ENCODE peak calls at places on chromosomes 7 and 10, in ten cellular contexts. G, B, F, Q, L, P, Y, S, K and J are unnamed samples.

GRCh38 chr7:38950309-38950708 is 27.4 kb upstream of the POU6F2 start:
- DNase-seq in G (no peak), B (no peak), F (no peak), Q (no peak), L (no peak), P (no peak), Y (peak), S (no peak), K (no peak), J (no peak)

GRCh38 chr7:40880581-40880980 is 745.8 kb downstream of the SUGCT start:
- DNase-seq in G (no peak), B (no peak), F (no peak), Q (no peak), L (no peak), P (no peak), Y (peak), S (peak), K (no peak), J (no peak)

GRCh38 chr7:73802459-73802858 is 28.3 kb upstream of the CLDN4 start:
- DNase-seq in G (no peak), B (no peak), F (no peak), Q (no peak), L (no peak), P (no peak), Y (no peak), S (no peak), K (peak), J (no peak)

GRCh38 chr7:146655928-146656797 is 539.6 kb downstream of the CNTNAP2 start:
- DNase-seq in G (no peak), B (no peak), F (no peak), Q (peak), L (no peak), P (no peak), Y (no peak), S (peak), K (no peak), J (no peak)

GRCh38 chr10:60334991-60335390 is 54.7 kb downstream of the ANK3 start:
- DNase-seq in G (no peak), B (no peak), F (no peak), Q (no peak), L (no peak), P (no peak), Y (no peak), S (peak), K (no peak), J (no peak)

GRCh38 chr7:28371846-28372245 is 40.5 kb upstream of the CREB5 start:
- DNase-seq in G (no peak), B (no peak), F (no peak), Q (no peak), L (no peak), P (no peak), Y (no peak), S (no peak), K (no peak), J (no peak)

GRCh38 chr7:98091061-98091460 is 15.6 kb upstream of the LMTK2 start:
- DNase-seq in G (no peak), B (no peak), F (no peak), Q (no peak), L (no peak), P (no peak), Y (peak), S (peak), K (no peak), J (no peak)

GRCh38 chr10:109618748-109619147 is 304.6 kb downstream of the XPNPEP1 start:
- DNase-seq in G (no peak), B (no peak), F (no peak), Q (no peak), L (no peak), P (no peak), Y (no peak), S (no peak), K (no peak), J (no peak)

GRCh38 chr7:110522751-110523200 is 568.2 kb upstream of the LRRN3 start:
- DNase-seq in G (no peak), B (no peak), F (no peak), Q (peak), L (no peak), P (no peak), Y (no peak), S (peak), K (no peak), J (no peak)

GRCh38 chr7:116265881-116266280 is 55.5 kb downstream of the TES start:
- DNase-seq in G (no peak), B (no peak), F (no peak), Q (no peak), L (no peak), P (no peak), Y (no peak), S (no peak), K (no peak), J (no peak)

GRCh38 chr7:68684246-68684850 is 913.9 kb upstream of the AUTS2 start:
- DNase-seq in G (no peak), B (no peak), F (peak), Q (peak), L (no peak), P (no peak), Y (peak), S (peak), K (no peak), J (no peak)

GRCh38 chr10:97333601-97334369 is 744 bp downstream of the FRAT2 start:
- DNase-seq in G (peak), B (no peak), F (peak), Q (no peak), L (peak), P (peak), Y (peak), S (peak), K (no peak), J (no peak)

GRCh38 chr10:74955796-74956195 is 129.4 kb downstream of the KAT6B start:
- DNase-seq in G (no peak), B (no peak), F (no peak), Q (no peak), L (no peak), P (no peak), Y (peak), S (no peak), K (no peak), J (no peak)

GRCh38 chr10:44253769-44254462 is 131.0 kb downstream of the CXCL12 start:
- DNase-seq in G (no peak), B (no peak), F (no peak), Q (no peak), L (peak), P (peak), Y (peak), S (peak), K (no peak), J (peak)

GRCh38 chr7:102875700-102876192 is 37.1 kb upstream of the LRRC17 start:
- DNase-seq in G (no peak), B (no peak), F (no peak), Q (peak), L (no peak), P (no peak), Y (peak), S (peak), K (peak), J (peak)
- TF ChIP-seq CTCF in G (no peak), B (no peak), F (no peak), Q (peak), L (no peak), P (no peak), Y (no peak), S (no peak), K (no peak), J (peak)

DNA sequence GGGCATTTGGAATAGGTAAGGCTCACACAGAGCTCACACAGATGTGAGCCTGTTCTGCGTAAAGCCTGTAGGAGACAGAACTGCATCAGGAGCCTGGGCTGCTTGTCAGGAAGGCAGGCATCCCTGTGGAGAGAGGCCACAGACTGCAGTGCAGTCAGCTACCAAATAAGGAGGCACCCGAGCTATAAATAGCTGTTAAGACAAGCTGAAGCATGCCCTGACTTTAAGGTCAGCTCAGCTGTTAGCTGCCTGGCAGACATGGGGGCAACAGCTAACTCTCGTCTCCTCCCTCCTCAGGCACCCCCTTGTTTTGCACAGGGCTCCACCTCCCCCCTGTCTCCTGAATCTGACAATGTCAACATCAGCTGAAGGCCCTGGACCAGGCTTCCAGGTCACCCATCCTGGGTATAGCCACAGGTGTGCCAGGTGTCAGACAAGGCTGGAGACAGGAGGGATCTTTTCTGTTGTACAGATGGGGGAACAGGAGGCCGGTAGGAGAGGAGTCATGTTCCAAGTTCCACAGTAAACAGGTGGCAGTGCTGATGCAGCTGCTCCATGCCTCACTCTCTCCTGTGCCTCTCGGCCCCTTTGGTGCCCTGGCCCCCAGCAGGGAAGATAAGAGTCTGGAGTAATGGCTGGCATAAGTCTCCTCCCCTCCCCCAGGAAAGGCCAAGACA is 27.6 kb upstream of the MKRN1 start:
- DNase-seq in G (no peak), B (no peak), F (peak), Q (peak), L (no peak), P (no peak), Y (peak), S (peak), K (no peak), J (peak)
- TF ChIP-seq CTCF in G (no peak), B (no peak), F (no peak), Q (peak), L (no peak), P (no peak), Y (no peak), S (peak), K (no peak), J (peak)

GRCh38 chr7:105934577-105935185 is 28.4 kb upstream of the CDHR3 start:
- DNase-seq in G (no peak), B (no peak), F (no peak), Q (peak), L (no peak), P (no peak), Y (peak), S (peak), K (no peak), J (no peak)
- TF ChIP-seq CTCF in G (peak), B (no peak), F (no peak), Q (peak), L (peak), P (peak), Y (peak), S (peak), K (no peak), J (peak)

GRCh38 chr7:7475601-7476000 is 60.1 kb downstream of the COL28A1 start:
- DNase-seq in G (no peak), B (no peak), F (no peak), Q (no peak), L (no peak), P (no peak), Y (no peak), S (no peak), K (no peak), J (no peak)
- TF ChIP-seq CTCF in G (no peak), B (no peak), F (no peak), Q (no peak), L (no peak), P (no peak), Y (no peak), S (no peak), K (no peak), J (no peak)

DNA sequence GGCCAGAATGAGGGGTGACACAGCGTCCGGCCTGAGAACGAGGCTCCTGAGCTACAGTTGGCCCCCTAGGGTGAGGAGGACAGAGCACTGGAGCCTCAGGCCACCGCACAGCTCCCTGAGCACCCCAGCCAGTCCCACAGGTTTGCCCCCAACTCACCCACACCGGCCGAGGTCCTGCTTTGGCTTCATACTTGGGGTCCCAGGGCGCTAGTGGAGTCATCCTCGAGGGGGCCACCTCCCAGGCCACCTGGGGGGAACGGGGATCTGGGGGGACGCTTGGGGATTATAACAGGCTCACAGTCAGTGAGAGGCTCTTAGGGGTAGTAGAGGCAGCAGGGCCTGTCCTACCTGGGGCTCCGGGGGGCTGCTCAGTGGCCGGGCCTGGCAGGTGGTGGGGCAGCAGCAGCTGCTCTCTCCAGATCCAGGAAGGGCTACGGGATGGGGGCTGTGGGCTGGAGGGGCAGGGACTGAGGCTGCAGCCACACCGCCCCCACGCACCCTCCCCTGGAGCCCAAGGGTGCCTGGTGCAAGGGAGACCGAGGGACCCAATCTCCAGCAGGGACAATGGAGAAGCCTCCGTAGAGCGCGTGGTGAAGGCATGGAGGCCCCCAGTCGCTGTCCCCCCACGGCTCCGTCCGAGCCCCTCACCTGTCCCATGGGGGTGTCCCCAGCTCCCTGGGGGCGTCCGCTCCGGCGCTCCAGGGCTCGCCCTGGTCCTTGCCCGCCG is 588 bp downstream of the SAP25 start:
- DNase-seq in G (peak), B (no peak), F (no peak), Q (no peak), L (no peak), P (peak), Y (no peak), S (no peak), K (no peak), J (no peak)
- TF ChIP-seq CTCF in G (no peak), B (no peak), F (no peak), Q (no peak), L (no peak), P (no peak), Y (no peak), S (no peak), K (no peak), J (no peak)

DNA sequence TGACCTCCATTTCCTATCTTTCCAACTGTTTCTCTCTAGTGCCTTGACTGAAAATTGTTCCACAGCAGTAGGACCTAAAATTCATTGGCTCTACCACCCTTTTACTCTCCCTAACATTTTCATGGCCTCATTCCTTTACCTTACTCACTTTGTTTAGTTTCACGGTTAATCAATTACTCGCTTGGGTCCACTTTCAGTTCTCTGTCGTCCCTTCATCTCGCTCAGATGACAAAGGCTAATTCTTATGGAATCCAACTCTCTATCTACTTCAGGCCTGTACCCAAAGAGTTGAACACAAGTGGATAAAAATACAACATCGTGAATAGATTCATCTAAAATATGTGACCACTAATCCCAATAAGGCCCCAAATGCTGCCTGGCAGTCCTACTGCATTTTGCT is 85.9 kb upstream of the ADO start:
- DNase-seq in G (no peak), B (no peak), F (no peak), Q (no peak), L (no peak), P (no peak), Y (no peak), S (no peak), K (no peak), J (no peak)
- TF ChIP-seq CTCF in G (no peak), B (no peak), F (no peak), Q (no peak), L (no peak), P (no peak), Y (no peak), S (no peak), K (no peak), J (no peak)

GRCh38 chr7:26368542-26368941 is 76.9 kb downstream of the SNX10 start:
- DNase-seq in G (no peak), B (no peak), F (no peak), Q (no peak), L (no peak), P (no peak), Y (peak), S (no peak), K (no peak), J (no peak)
- TF ChIP-seq CTCF in G (no peak), B (no peak), F (no peak), Q (no peak), L (no peak), P (no peak), Y (peak), S (no peak), K (no peak), J (no peak)

GRCh38 chr7:156582591-156583123 is 57.9 kb upstream of the RNF32 start:
- DNase-seq in G (no peak), B (no peak), F (no peak), Q (no peak), L (no peak), P (no peak), Y (no peak), S (no peak), K (no peak), J (no peak)
- TF ChIP-seq CTCF in G (no peak), B (no peak), F (no peak), Q (no peak), L (no peak), P (no peak), Y (no peak), S (no peak), K (no peak), J (no peak)